ENCODE peak calls at places on chromosomes 1 and 21, in seven cellular contexts. P is SK-N-SH, Z is HL-60, W is HCT116, G is A549, O is GM23338, C is K562. F is an unnamed sample.

GRCh38 chr1:26050255-26050640 is 4.3 kb upstream of the SLC30A2 start:
- DNase-seq in P (no peak), Z (no peak), W (no peak), G (no peak), O (no peak), C (no peak), F (no peak)

GRCh38 chr1:205329719-205330118 is 8.2 kb upstream of the NUAK2 start:
- DNase-seq in P (no peak), Z (no peak), W (no peak), G (no peak), O (no peak), C (no peak), F (no peak)

GRCh38 chr1:34681481-34682451 is 73.1 kb upstream of the GJB5 start:
- DNase-seq in P (peak), Z (peak), W (peak), G (peak), O (peak), C (peak), F (peak)

GRCh38 chr1:93720931-93721614 is 39.4 kb upstream of the BCAR3 start:
- DNase-seq in P (no peak), Z (no peak), W (no peak), G (no peak), O (no peak), C (no peak), F (no peak)

GRCh38 chr1:220121791-220122530 is 28.0 kb downstream of the IARS2 start:
- DNase-seq in P (no peak), Z (no peak), W (no peak), G (peak), O (no peak), C (peak), F (no peak)

GRCh38 chr1:15575549-15576150 is 9.2 kb downstream of the AGMAT start:
- DNase-seq in P (no peak), Z (no peak), W (no peak), G (no peak), O (no peak), C (no peak), F (no peak)

GRCh38 chr1:56437959-56438358 is 141.4 kb downstream of the PLPP3 start:
- DNase-seq in P (no peak), Z (no peak), W (no peak), G (no peak), O (peak), C (no peak), F (no peak)

GRCh38 chr1:231419738-231420298 is 2.3 kb downstream of the EGLN1 start:
- DNase-seq in P (no peak), Z (no peak), W (no peak), G (no peak), O (no peak), C (peak), F (no peak)

GRCh38 chr1:15063783-15064182 is 89.8 kb upstream of the TMEM51 start:
- DNase-seq in P (no peak), Z (no peak), W (no peak), G (no peak), O (no peak), C (no peak), F (no peak)

GRCh38 chr1:60848583-60849188 is 233.7 kb upstream of the NFIA start:
- DNase-seq in P (no peak), Z (no peak), W (peak), G (peak), O (peak), C (peak), F (peak)

GRCh38 chr1:36705629-36706028 is 222.9 kb upstream of the CSF3R start:
- DNase-seq in P (peak), Z (no peak), W (no peak), G (peak), O (no peak), C (peak), F (no peak)

GRCh38 chr1:36702963-36703362 is 220.2 kb upstream of the CSF3R start:
- DNase-seq in P (no peak), Z (no peak), W (no peak), G (no peak), O (no peak), C (peak), F (no peak)

GRCh38 chr1:36706416-36706815 is 223.7 kb upstream of the CSF3R start:
- DNase-seq in P (no peak), Z (no peak), W (no peak), G (no peak), O (no peak), C (no peak), F (no peak)

GRCh38 chr1:36707221-36707620 is 224.5 kb upstream of the CSF3R start:
- DNase-seq in P (no peak), Z (no peak), W (no peak), G (no peak), O (no peak), C (no peak), F (no peak)

GRCh38 chr1:36703526-36704208 is 221.0 kb upstream of the CSF3R start:
- DNase-seq in P (peak), Z (peak), W (peak), G (peak), O (peak), C (peak), F (peak)
- TF ChIP-seq REST in P (no peak), Z (no peak), W (no peak), G (no peak), O (no peak), C (no peak), F (no peak)

GRCh38 chr1:155091071-155092051 is 12.7 kb downstream of the EFNA3 start:
- DNase-seq in P (peak), Z (no peak), W (peak), G (peak), O (peak), C (peak), F (no peak)

GRCh38 chr1:155092131-155092530 is 13.5 kb downstream of the EFNA3 start:
- DNase-seq in P (no peak), Z (no peak), W (no peak), G (no peak), O (no peak), C (peak), F (no peak)

GRCh38 chr1:155094622-155094948 is 15.9 kb downstream of the EFNA3 start:
- DNase-seq in P (no peak), Z (no peak), W (no peak), G (no peak), O (no peak), C (no peak), F (no peak)

GRCh38 chr1:155092641-155093040 is 14.0 kb downstream of the EFNA3 start:
- DNase-seq in P (no peak), Z (no peak), W (no peak), G (no peak), O (no peak), C (no peak), F (no peak)

DNA sequence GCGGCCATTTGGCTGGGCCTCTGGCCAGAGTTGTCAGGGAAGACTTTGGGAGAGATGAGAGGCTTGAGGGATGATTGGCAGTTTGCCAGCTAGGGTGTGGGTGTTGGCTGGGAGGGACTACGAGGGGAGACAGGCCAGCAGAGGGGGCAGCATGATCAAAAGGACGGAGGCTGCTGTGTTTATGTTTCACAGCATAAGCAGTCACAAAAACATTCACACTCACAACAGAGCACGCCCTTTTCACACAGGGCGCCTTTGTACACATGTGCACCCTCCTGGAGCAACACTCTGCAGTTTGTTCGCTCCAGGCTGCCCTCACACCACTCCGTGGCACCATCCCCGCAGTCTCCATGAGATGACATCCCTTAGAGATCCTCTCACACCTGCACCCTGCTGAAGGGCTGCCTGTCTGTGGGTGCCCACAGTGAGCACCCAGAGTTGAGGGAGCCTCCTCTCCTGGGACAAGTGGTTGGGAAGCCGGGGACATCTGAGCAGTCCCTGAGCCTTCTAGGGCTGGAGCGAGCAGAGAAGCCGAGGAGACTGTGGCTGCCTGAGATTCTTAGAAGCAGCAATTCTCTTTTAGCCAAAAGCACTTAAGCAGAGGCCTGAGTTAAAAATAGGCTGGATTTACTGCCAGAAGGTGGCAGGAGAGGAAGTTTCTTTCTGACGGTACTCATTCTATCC is 15.4 kb downstream of the EFNA3 start:
- DNase-seq in P (peak), Z (no peak), W (peak), G (peak), O (peak), C (peak), F (no peak)
- TF ChIP-seq REST in P (no peak), Z (no peak), W (no peak), G (no peak), O (no peak), C (no peak), F (no peak)

GRCh38 chr21:45602106-45602505 is 41.4 kb upstream of the PCBP3 start:
- DNase-seq in P (no peak), Z (no peak), W (no peak), G (no peak), O (no peak), C (no peak), F (no peak)
- TF ChIP-seq REST in P (no peak), Z (no peak), W (no peak), G (no peak), O (no peak), C (no peak), F (no peak)

GRCh38 chr1:41152622-41153044 is 89.5 kb downstream of the SCMH1 start:
- DNase-seq in P (no peak), Z (no peak), W (no peak), G (peak), O (no peak), C (no peak), F (no peak)

GRCh38 chr1:41158147-41158875 is 83.8 kb downstream of the SCMH1 start:
- DNase-seq in P (peak), Z (no peak), W (no peak), G (no peak), O (no peak), C (peak), F (no peak)

GRCh38 chr1:41153750-41154274 is 88.3 kb downstream of the SCMH1 start:
- DNase-seq in P (no peak), Z (no peak), W (no peak), G (no peak), O (no peak), C (no peak), F (no peak)

GRCh38 chr1:41151846-41152245 is 90.3 kb downstream of the SCMH1 start:
- DNase-seq in P (no peak), Z (no peak), W (no peak), G (no peak), O (no peak), C (no peak), F (no peak)

DNA sequence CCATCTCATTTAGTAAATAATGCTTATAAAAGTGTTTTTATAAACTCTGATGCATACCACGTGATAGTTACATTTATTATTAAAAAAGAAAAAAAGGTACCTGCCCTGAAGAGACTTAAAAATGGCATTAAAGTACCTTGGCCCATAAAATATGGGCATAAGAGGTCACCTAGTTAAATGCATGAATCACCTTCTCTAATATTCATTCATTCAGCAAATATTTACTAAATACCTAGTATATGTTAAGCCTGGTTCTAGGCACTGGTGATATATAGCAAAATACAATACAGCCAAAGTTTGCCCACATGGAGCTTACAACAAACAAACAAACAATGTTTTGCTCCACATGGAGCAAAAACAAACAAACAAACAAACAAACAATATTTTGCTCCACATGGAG is 87.0 kb downstream of the SCMH1 start:
- DNase-seq in P (no peak), Z (no peak), W (no peak), G (no peak), O (no peak), C (no peak), F (no peak)
- TF ChIP-seq REST in P (no peak), Z (no peak), W (no peak), G (no peak), O (no peak), C (no peak), F (no peak)

GRCh38 chr1:207825296-207825695 is 73.4 kb downstream of the CD46 start:
- DNase-seq in P (no peak), Z (no peak), W (no peak), G (no peak), O (no peak), C (peak), F (no peak)

GRCh38 chr1:207824691-207825090 is 72.8 kb downstream of the CD46 start:
- DNase-seq in P (no peak), Z (no peak), W (no peak), G (no peak), O (no peak), C (peak), F (no peak)

GRCh38 chr1:207826557-207827487 is 75.0 kb downstream of the CD46 start:
- DNase-seq in P (no peak), Z (no peak), W (no peak), G (peak), O (no peak), C (peak), F (no peak)

GRCh38 chr1:207827488-207827830 is 75.6 kb downstream of the CD46 start:
- DNase-seq in P (no peak), Z (no peak), W (no peak), G (no peak), O (no peak), C (no peak), F (no peak)

GRCh38 chr1:207825719-207826556 is 74.1 kb downstream of the CD46 start:
- DNase-seq in P (no peak), Z (peak), W (no peak), G (peak), O (no peak), C (peak), F (no peak)
- TF ChIP-seq REST in P (no peak), Z (no peak), W (no peak), G (no peak), O (no peak), C (no peak), F (no peak)

DNA sequence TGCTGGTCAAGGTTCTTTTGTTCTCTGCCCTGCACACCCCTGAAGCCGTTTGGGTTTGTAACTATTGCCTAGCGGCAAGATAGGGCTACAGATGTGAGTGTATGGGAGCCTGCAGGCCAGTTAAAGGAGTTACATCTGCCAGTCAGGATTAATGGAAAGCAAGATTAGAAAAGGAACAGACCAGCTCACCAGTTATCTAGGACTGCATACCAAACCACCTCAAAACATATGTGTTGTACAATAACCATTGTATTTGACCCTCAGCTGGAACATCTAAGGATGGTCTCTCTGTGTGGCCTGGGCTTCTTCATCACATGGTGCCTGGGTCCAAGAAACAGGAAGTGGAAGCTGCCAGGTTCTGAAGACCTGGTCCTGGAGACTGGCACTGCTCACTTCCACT is 52.5 kb upstream of the FBXO28 start:
- DNase-seq in P (peak), Z (no peak), W (no peak), G (no peak), O (no peak), C (peak), F (no peak)
- TF ChIP-seq REST in P (no peak), Z (no peak), W (no peak), G (no peak), O (no peak), C (no peak), F (no peak)